ENCODE peak calls at places on chromosomes 6 and 20, in four cellular contexts. F, Q, N and G are unnamed samples.
A peak's percentile ranks its signal among the peaks of the same experiment; 100 is the strongest.

GRCh38 chr6:1608222-1608975 is 1.3 kb upstream of the FOXC1 start:
- DNase-seq in F (no peak), Q (no peak), N (no peak), G (no peak)

GRCh38 chr6:126072834-126073233 is 86.5 kb downstream of the TRMT11 start:
- DNase-seq in F (no peak), Q (no peak), N (no peak), G (no peak)

GRCh38 chr20:46088409-46089075 is 1.2 kb downstream of the NCOA5 start:
- DNase-seq in F (no peak), Q (peak; percentile 8), N (peak; percentile 68), G (peak; percentile 45)

GRCh38 chr6:30678964-30679726 is 6.3 kb upstream of the DHX16 start:
- DNase-seq in F (peak; percentile 89), Q (peak; percentile 73), N (peak; percentile 76), G (peak; percentile 81)

GRCh38 chr6:36422714-36423100 is 19.9 kb downstream of the PXT1 start:
- DNase-seq in F (no peak), Q (no peak), N (no peak), G (no peak)

GRCh38 chr6:1610497-1611321 is 994 bp downstream of the FOXC1 start:
- DNase-seq in F (no peak), Q (peak; percentile 29), N (no peak), G (no peak)

GRCh38 chr20:8523684-8524083 is 391.6 kb downstream of the PLCB1 start:
- DNase-seq in F (no peak), Q (peak; percentile 8), N (no peak), G (no peak)

GRCh38 chr6:56890683-56891429 is 64.1 kb upstream of the BEND6 start:
- DNase-seq in F (no peak), Q (peak; percentile 97), N (no peak), G (peak; percentile 89)

GRCh38 chr6:142011156-142011555 is 121.6 kb upstream of the GJE1 start:
- DNase-seq in F (no peak), Q (peak; percentile 72), N (no peak), G (no peak)

GRCh38 chr20:33012327-33013189 is 5.1 kb downstream of the BPIFB2 start:
- DNase-seq in F (no peak), Q (no peak), N (no peak), G (no peak)

GRCh38 chr20:33008336-33009213 is 1.1 kb downstream of the BPIFB2 start:
- DNase-seq in F (no peak), Q (no peak), N (no peak), G (no peak)

GRCh38 chr20:33010133-33010504 is 2.6 kb downstream of the BPIFB2 start:
- DNase-seq in F (no peak), Q (no peak), N (no peak), G (no peak)

GRCh38 chr20:33009214-33010132 is 2.0 kb downstream of the BPIFB2 start:
- DNase-seq in F (no peak), Q (no peak), N (no peak), G (no peak)

GRCh38 chr20:33010674-33011449 is 3.4 kb downstream of the BPIFB2 start:
- DNase-seq in F (no peak), Q (no peak), N (no peak), G (no peak)
- H2AK5ac ChIP-seq in F (no peak overlapping the region), Q (no peak overlapping the region), N (no peak overlapping the region), G (no peak overlapping the region)

GRCh38 chr20:43416591-43417228 is 41.0 kb upstream of the SRSF6 start:
- DNase-seq in F (no peak), Q (no peak), N (no peak), G (no peak)
- H3K4ac ChIP-seq in F (no peak overlapping the region), Q (no peak overlapping the region), N (no peak overlapping the region), G (no peak overlapping the region)

GRCh38 chr6:167226791-167227190 is 64.3 kb upstream of the UNC93A start:
- DNase-seq in F (no peak), Q (no peak), N (no peak), G (no peak)
- H2AK5ac ChIP-seq in F (no peak overlapping the region), Q (no peak overlapping the region), N (no peak overlapping the region), G (no peak overlapping the region)

GRCh38 chr6:131534654-131534956 is 38.4 kb upstream of the ARG1 start:
- DNase-seq in F (no peak), Q (no peak), N (no peak), G (no peak)

GRCh38 chr6:131532476-131533108 is 40.4 kb upstream of the ARG1 start:
- DNase-seq in F (no peak), Q (peak; percentile 4), N (no peak), G (no peak)
- H3K4ac ChIP-seq in F (no peak overlapping the region), Q (no peak overlapping the region), N (no peak overlapping the region), G (no peak overlapping the region)

GRCh38 chr6:32127717-32128592 is at the start of gene ATF6B:
- DNase-seq in F (peak; percentile 99), Q (peak; percentile 100), N (peak; percentile 100), G (peak; percentile 100)

GRCh38 chr6:32127409-32127716 is 683 bp downstream of the ATF6B start:
- DNase-seq in F (no peak), Q (no peak), N (no peak), G (no peak)

GRCh38 chr6:32128751-32129296 is 778 bp upstream of the ATF6B start:
- DNase-seq in F (no peak), Q (no peak), N (no peak), G (no peak)

GRCh38 chr6:32131439-32131948 is 1.4 kb upstream of the FKBPL start:
- DNase-seq in F (no peak), Q (no peak), N (no peak), G (no peak)

GRCh38 chr6:32129297-32130088 is 595 bp downstream of the FKBPL start:
- DNase-seq in F (no peak), Q (no peak), N (no peak), G (no peak)
- H2AK5ac ChIP-seq in F (no peak overlapping the region), Q (peak overlapping the region; percentile 31), N (peak overlapping the region; percentile 96), G (peak overlapping the region; percentile 4)

DNA sequence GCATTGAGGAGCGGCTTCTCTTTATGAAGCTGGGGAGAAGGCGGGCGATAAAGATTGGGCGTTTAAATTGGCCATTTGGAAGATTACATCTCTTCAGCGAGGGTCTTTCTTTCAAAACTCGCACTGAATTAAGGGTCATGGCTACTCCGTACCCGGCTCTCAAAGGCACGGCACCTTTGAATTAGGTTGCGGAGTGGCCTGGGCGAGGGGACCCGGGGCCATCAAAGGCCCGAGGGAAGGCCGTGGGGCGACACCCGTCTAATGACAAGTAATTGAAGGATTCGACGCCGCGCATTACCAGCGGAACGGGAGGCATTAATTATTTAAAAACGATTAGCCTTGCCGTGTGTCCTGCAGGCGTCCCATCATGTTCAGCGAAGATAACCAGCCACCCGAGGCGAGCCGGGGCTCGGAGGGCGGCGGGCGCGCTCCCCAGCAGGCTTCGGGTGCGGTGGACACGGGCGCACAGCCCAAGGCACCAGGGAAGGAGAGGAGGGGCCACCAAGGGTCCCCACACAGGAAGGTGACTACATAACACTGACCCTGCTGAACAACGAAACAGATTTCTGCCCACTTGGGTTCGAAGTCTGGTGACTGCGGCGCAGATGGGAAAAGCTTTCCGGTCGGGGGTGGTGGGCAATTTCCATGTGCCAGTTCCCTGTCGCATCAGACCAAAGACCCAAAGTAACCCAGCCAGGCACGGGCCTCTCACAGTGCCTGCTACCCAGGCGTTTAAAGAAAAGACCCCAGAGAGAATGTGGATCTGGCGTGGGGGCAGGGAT is 7.4 kb downstream of the FOXA2 start:
- DNase-seq in F (no peak), Q (no peak), N (no peak), G (no peak)
- H3K4ac ChIP-seq in F (no peak overlapping the region), Q (no peak overlapping the region), N (no peak overlapping the region), G (no peak overlapping the region)

DNA sequence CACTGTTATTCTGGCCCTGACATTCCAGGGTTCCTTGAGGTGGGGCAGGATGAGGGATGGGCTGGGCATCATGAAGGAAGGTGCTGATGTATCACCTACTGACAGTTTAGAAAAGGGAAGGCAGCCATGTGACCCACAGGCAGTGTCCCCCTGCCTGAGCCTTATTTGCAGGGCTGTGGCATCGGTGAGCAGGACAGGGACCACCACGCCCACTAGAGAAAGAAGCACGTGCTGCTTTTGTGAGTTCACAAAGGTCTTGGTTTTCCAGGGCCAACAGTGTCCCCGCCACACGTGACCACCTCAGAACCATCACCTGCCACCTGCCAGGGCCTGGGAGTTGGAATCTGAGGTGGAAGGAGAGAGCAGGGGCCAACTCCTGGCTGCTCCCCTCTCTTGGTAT is 43.5 kb upstream of the SCRT2 start:
- DNase-seq in F (no peak), Q (no peak), N (no peak), G (no peak)
- H2AK5ac ChIP-seq in F (no peak overlapping the region), Q (no peak overlapping the region), N (no peak overlapping the region), G (no peak overlapping the region)

GRCh38 chr20:10522328-10522727 is 87.2 kb downstream of the SLX4IP start:
- DNase-seq in F (no peak), Q (no peak), N (peak; percentile 53), G (no peak)

GRCh38 chr20:10524643-10525042 is 89.5 kb downstream of the SLX4IP start:
- DNase-seq in F (no peak), Q (no peak), N (peak; percentile 39), G (no peak)

GRCh38 chr20:10524034-10524476 is 89.0 kb downstream of the SLX4IP start:
- DNase-seq in F (peak; percentile 82), Q (peak; percentile 41), N (no peak), G (peak; percentile 77)

GRCh38 chr20:10521836-10522235 is 86.7 kb downstream of the SLX4IP start:
- DNase-seq in F (no peak), Q (no peak), N (no peak), G (no peak)

DNA sequence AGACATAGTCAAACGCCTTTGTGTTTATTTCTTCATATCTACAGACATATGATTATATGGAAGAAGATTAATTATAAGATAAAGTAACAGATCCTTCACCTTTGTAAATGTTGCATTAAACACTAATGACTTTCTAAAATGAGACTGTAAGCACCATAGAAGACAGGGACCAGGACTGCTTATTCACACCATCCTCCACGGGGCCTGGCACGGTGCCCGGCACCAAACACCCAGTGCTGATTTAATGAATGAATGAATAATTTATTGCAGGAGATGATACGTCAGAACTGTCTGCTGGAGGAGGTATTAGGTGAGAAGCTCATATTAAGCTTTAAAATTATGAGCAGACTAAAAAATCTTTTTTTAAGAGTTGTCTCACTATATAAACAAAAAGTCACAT is 88.3 kb downstream of the SLX4IP start:
- DNase-seq in F (no peak), Q (no peak), N (no peak), G (no peak)
- H3K4ac ChIP-seq in F (no peak overlapping the region), Q (no peak overlapping the region), N (no peak overlapping the region), G (peak overlapping the region; percentile 68)